ENCODE peak calls at places on chromosomes 4 and X, in six cellular contexts. B, P, Q, O, U and J are unnamed samples.

GRCh38 chrX:63764946-63765345 is 20.1 kb downstream of the ARHGEF9 start:
- DNase-seq in B (no peak), P (no peak), Q (no peak), O (no peak), U (no peak), J (no peak)

GRCh38 chr4:114015444-114015899 is 36.0 kb upstream of the ARSJ start:
- DNase-seq in B (no peak), P (no peak), Q (no peak), O (no peak), U (no peak), J (no peak)

GRCh38 chr4:61277785-61278184 is 77.7 kb downstream of the ADGRL3 start:
- DNase-seq in B (no peak), P (no peak), Q (no peak), O (peak; percentile 73), U (no peak), J (no peak)

GRCh38 chr4:164648151-164648848 is 105.6 kb upstream of the SMIM31 start:
- DNase-seq in B (no peak), P (no peak), Q (no peak), O (no peak), U (no peak), J (no peak)

GRCh38 chrX:129403974-129404669 is 119.2 kb downstream of the SMARCA1 start:
- DNase-seq in B (no peak), P (no peak), Q (no peak), O (no peak), U (no peak), J (no peak)

GRCh38 chr4:186584912-186585311 is 29.5 kb upstream of the MTNR1A start:
- DNase-seq in B (no peak), P (no peak), Q (no peak), O (no peak), U (no peak), J (no peak)

GRCh38 chrX:105909576-105909975 is 87.2 kb downstream of the NRK start:
- DNase-seq in B (no peak), P (no peak), Q (no peak), O (no peak), U (no peak), J (no peak)

GRCh38 chr4:10164877-10165283 is 48.3 kb upstream of the WDR1 start:
- DNase-seq in B (no peak), P (no peak), Q (peak; percentile 62), O (peak; percentile 60), U (peak; percentile 52), J (no peak)

GRCh38 chrX:141936080-141936479 is 32.4 kb downstream of the MAGEC1 start:
- DNase-seq in B (no peak), P (no peak), Q (no peak), O (no peak), U (no peak), J (no peak)

GRCh38 chrX:46713672-46714487 is 45.0 kb downstream of the SLC9A7 start:
- DNase-seq in B (no peak), P (no peak), Q (no peak), O (no peak), U (no peak), J (no peak)

GRCh38 chr4:2402453-2402852 is 16.0 kb downstream of the ZFYVE28 start:
- DNase-seq in B (no peak), P (no peak), Q (no peak), O (peak; percentile 67), U (no peak), J (no peak)

GRCh38 chrX:49237060-49237459 is 1.8 kb downstream of the CCDC22 start:
- DNase-seq in B (no peak), P (no peak), Q (no peak), O (no peak), U (no peak), J (no peak)

GRCh38 chrX:136047001-136047642 is 61.9 kb downstream of the SLC9A6 start:
- DNase-seq in B (no peak), P (no peak), Q (no peak), O (no peak), U (no peak), J (no peak)

GRCh38 chrX:29666361-29666760 is 549.0 kb upstream of the MAGEB2 start:
- DNase-seq in B (no peak), P (no peak), Q (no peak), O (no peak), U (no peak), J (no peak)

GRCh38 chr4:41670530-41670929 is 78.0 kb downstream of the PHOX2B start:
- DNase-seq in B (no peak), P (no peak), Q (no peak), O (peak; percentile 29), U (no peak), J (no peak)

GRCh38 chrX:151985955-151986354 is 11.5 kb upstream of the GABRE start:
- DNase-seq in B (no peak), P (no peak), Q (no peak), O (no peak), U (no peak), J (no peak)

GRCh38 chrX:9878141-9878875 is 88.8 kb upstream of the CLDN34 start:
- DNase-seq in B (no peak), P (no peak), Q (no peak), O (no peak), U (no peak), J (no peak)

GRCh38 chr4:91288702-91289311 is 1015.0 kb upstream of the GRID2 start:
- DNase-seq in B (no peak), P (no peak), Q (no peak), O (no peak), U (no peak), J (no peak)

GRCh38 chrX:54530358-54530900 is 410 bp downstream of the GNL3L start:
- DNase-seq in B (no peak), P (no peak), Q (no peak), O (no peak), U (no peak), J (peak; percentile 15)

GRCh38 chr4:85677286-85677685 is 202.3 kb downstream of the ARHGAP24 start:
- DNase-seq in B (no peak), P (no peak), Q (no peak), O (peak; percentile 44), U (no peak), J (no peak)